ENCODE peak calls at places on chromosomes 16 and 17, in five cellular contexts. One of them, this sample, is unnamed.

GRCh38 chr16:75073551-75074414 is 42.8 kb downstream of the LDHD start:
- DNase-seq in K562: no peak
- DNase-seq in GM23338: no peak
- DNase-seq in H1: no peak
- DNase-seq in HCT116: no peak
- DNase-seq in this sample: no peak

GRCh38 chr17:34201767-34202166 is 53.3 kb upstream of the CCL2 start:
- DNase-seq in H1: no peak
- DNase-seq in K562: no peak
- DNase-seq in HCT116: no peak
- DNase-seq in GM23338: no peak
- DNase-seq in this sample: no peak

GRCh38 chr17:6492892-6493674 is 48.8 kb downstream of the PIMREG start:
- DNase-seq in K562: peak; percentile 22
- DNase-seq in HCT116: no peak
- DNase-seq in GM23338: peak; percentile 65
- DNase-seq in H1: no peak
- DNase-seq in this sample: no peak

GRCh38 chr17:8997994-8998628 is 23.2 kb upstream of the NTN1 start:
- DNase-seq in H1: no peak
- DNase-seq in HCT116: peak; percentile 51
- DNase-seq in K562: peak; percentile 69
- DNase-seq in GM23338: peak; percentile 83
- DNase-seq in this sample: peak; percentile 52

GRCh38 chr16:70658921-70659320 is 12.6 kb downstream of the IL34 start:
- DNase-seq in K562: no peak
- DNase-seq in H1: no peak
- DNase-seq in GM23338: no peak
- DNase-seq in HCT116: no peak
- DNase-seq in this sample: no peak

GRCh38 chr17:11326492-11326891 is 85.5 kb downstream of the SHISA6 start:
- DNase-seq in GM23338: no peak
- DNase-seq in HCT116: no peak
- DNase-seq in K562: no peak
- DNase-seq in H1: no peak
- DNase-seq in this sample: no peak

GRCh38 chr17:16947470-16947869 is 24.4 kb downstream of the TNFRSF13B start:
- DNase-seq in K562: no peak
- DNase-seq in GM23338: no peak
- DNase-seq in H1: no peak
- DNase-seq in HCT116: no peak
- DNase-seq in this sample: no peak

GRCh38 chr16:68311316-68311620 is 449 bp downstream of the PRMT7 start:
- DNase-seq in HCT116: no peak
- DNase-seq in GM23338: peak; percentile 60
- DNase-seq in H1: no peak
- DNase-seq in K562: no peak
- DNase-seq in this sample: no peak

GRCh38 chr16:56195151-56195550 is 3.9 kb downstream of the GNAO1 start:
- DNase-seq in GM23338: no peak
- DNase-seq in HCT116: no peak
- DNase-seq in K562: no peak
- DNase-seq in H1: no peak
- DNase-seq in this sample: no peak

GRCh38 chr16:79605999-79606398 is 5.5 kb upstream of the MAF start:
- DNase-seq in K562: no peak
- DNase-seq in GM23338: peak; percentile 27
- DNase-seq in H1: no peak
- DNase-seq in HCT116: no peak
- DNase-seq in this sample: no peak

GRCh38 chr17:80481284-80482057 is 5.1 kb upstream of the NPTX1 start:
- DNase-seq in GM23338: no peak
- DNase-seq in K562: peak; percentile 82
- DNase-seq in H1: no peak
- DNase-seq in HCT116: no peak
- DNase-seq in this sample: no peak

GRCh38 chr17:6456321-6456720 is 12.1 kb downstream of the PIMREG start:
- DNase-seq in H1: no peak
- DNase-seq in HCT116: no peak
- DNase-seq in K562: no peak
- DNase-seq in GM23338: no peak
- DNase-seq in this sample: no peak

GRCh38 chr16:46746821-46747776 is 1.0 kb downstream of the MYLK3 start:
- DNase-seq in H1: no peak
- DNase-seq in K562: no peak
- DNase-seq in HCT116: no peak
- DNase-seq in GM23338: peak; percentile 16
- DNase-seq in this sample: no peak

GRCh38 chr17:48751733-48752398 is 23.3 kb upstream of the HOXB13 start:
- DNase-seq in GM23338: no peak
- DNase-seq in HCT116: no peak
- DNase-seq in H1: no peak
- DNase-seq in K562: no peak
- DNase-seq in this sample: no peak
- TF ChIP-seq EZH2 in GM23338: peak; percentile 44
- TF ChIP-seq EZH2 in HCT116: no peak
- TF ChIP-seq EZH2 in H1: peak; percentile 58
- TF ChIP-seq EZH2 in K562: no peak
- TF ChIP-seq EZH2 in this sample: peak; percentile 22

GRCh38 chr16:77918792-77919707 is 103.3 kb upstream of the CLEC3A start:
- DNase-seq in K562: no peak
- DNase-seq in HCT116: no peak
- DNase-seq in GM23338: no peak
- DNase-seq in H1: no peak
- DNase-seq in this sample: peak; percentile 67

GRCh38 chr16:77919761-77920415 is 102.5 kb upstream of the CLEC3A start:
- DNase-seq in HCT116: no peak
- DNase-seq in H1: no peak
- DNase-seq in GM23338: no peak
- DNase-seq in K562: no peak
- DNase-seq in this sample: no peak

GRCh38 chr16:77920984-77921383 is 101.4 kb upstream of the CLEC3A start:
- DNase-seq in GM23338: no peak
- DNase-seq in H1: no peak
- DNase-seq in HCT116: no peak
- DNase-seq in K562: no peak
- DNase-seq in this sample: no peak

GRCh38 chr16:77922355-77922754 is 100.0 kb upstream of the CLEC3A start:
- DNase-seq in HCT116: no peak
- DNase-seq in GM23338: no peak
- DNase-seq in K562: no peak
- DNase-seq in H1: no peak
- DNase-seq in this sample: no peak
- TF ChIP-seq POLR2AphosphoS5 in HCT116: no peak
- TF ChIP-seq POLR2AphosphoS5 in GM23338: no peak
- TF ChIP-seq POLR2AphosphoS5 in K562: no peak
- TF ChIP-seq POLR2AphosphoS5 in H1: no peak
- TF ChIP-seq POLR2AphosphoS5 in this sample: no peak

GRCh38 chr17:77424585-77425344 is 284.0 kb downstream of the SEC14L1 start:
- DNase-seq in H1: no peak
- DNase-seq in HCT116: no peak
- DNase-seq in K562: peak; percentile 54
- DNase-seq in GM23338: no peak
- DNase-seq in this sample: peak; percentile 72
- TF ChIP-seq EZH2 in H1: no peak
- TF ChIP-seq EZH2 in HCT116: no peak
- TF ChIP-seq EZH2 in K562: no peak
- TF ChIP-seq EZH2 in GM23338: no peak
- TF ChIP-seq EZH2 in this sample: no peak

GRCh38 chr17:82017612-82018151 is 5.0 kb downstream of the CENPX start:
- DNase-seq in HCT116: no peak
- DNase-seq in H1: no peak
- DNase-seq in K562: no peak
- DNase-seq in GM23338: no peak
- DNase-seq in this sample: no peak
- TF ChIP-seq POLR2AphosphoS5 in HCT116: no peak
- TF ChIP-seq POLR2AphosphoS5 in H1: no peak
- TF ChIP-seq POLR2AphosphoS5 in K562: no peak
- TF ChIP-seq POLR2AphosphoS5 in GM23338: no peak
- TF ChIP-seq POLR2AphosphoS5 in this sample: no peak

GRCh38 chr17:48558731-48559608 is 14.1 kb upstream of the HOXB2 start:
- DNase-seq in K562: no peak
- DNase-seq in HCT116: no peak
- DNase-seq in H1: no peak
- DNase-seq in GM23338: no peak
- DNase-seq in this sample: no peak

GRCh38 chr17:48558057-48558456 is 13.1 kb upstream of the HOXB2 start:
- DNase-seq in GM23338: no peak
- DNase-seq in K562: no peak
- DNase-seq in HCT116: no peak
- DNase-seq in H1: no peak
- DNase-seq in this sample: no peak

GRCh38 chr17:48561894-48562810 is 16.0 kb downstream of the HOXB4 start:
- DNase-seq in HCT116: no peak
- DNase-seq in H1: no peak
- DNase-seq in K562: peak; percentile 59
- DNase-seq in GM23338: no peak
- DNase-seq in this sample: no peak

GRCh38 chr17:48560452-48560817 is 15.5 kb upstream of the HOXB2 start:
- DNase-seq in GM23338: no peak
- DNase-seq in HCT116: no peak
- DNase-seq in H1: no peak
- DNase-seq in K562: no peak
- DNase-seq in this sample: no peak

GRCh38 chr17:48559609-48560451 is 14.9 kb upstream of the HOXB2 start:
- DNase-seq in K562: no peak
- DNase-seq in H1: no peak
- DNase-seq in HCT116: no peak
- DNase-seq in GM23338: no peak
- DNase-seq in this sample: no peak
- TF ChIP-seq EZH2 in K562: no peak
- TF ChIP-seq EZH2 in H1: peak; percentile 83
- TF ChIP-seq EZH2 in HCT116: no peak
- TF ChIP-seq EZH2 in GM23338: peak; percentile 49
- TF ChIP-seq EZH2 in this sample: no peak

GRCh38 chr17:5077781-5078105 is 524 bp upstream of the ZFP3 start:
- DNase-seq in HCT116: no peak
- DNase-seq in H1: no peak
- DNase-seq in K562: no peak
- DNase-seq in GM23338: no peak
- DNase-seq in this sample: no peak

GRCh38 chr17:5080591-5080990 is 2.3 kb downstream of the ZFP3 start:
- DNase-seq in GM23338: no peak
- DNase-seq in K562: no peak
- DNase-seq in HCT116: no peak
- DNase-seq in H1: no peak
- DNase-seq in this sample: no peak

GRCh38 chr17:5078106-5079028 is at the start of gene ZFP3:
- DNase-seq in HCT116: no peak
- DNase-seq in K562: no peak
- DNase-seq in GM23338: peak; percentile 92
- DNase-seq in H1: peak; percentile 10
- DNase-seq in this sample: peak; percentile 68
- TF ChIP-seq POLR2AphosphoS5 in HCT116: no peak
- TF ChIP-seq POLR2AphosphoS5 in K562: no peak
- TF ChIP-seq POLR2AphosphoS5 in GM23338: peak; percentile 58
- TF ChIP-seq POLR2AphosphoS5 in H1: no peak
- TF ChIP-seq POLR2AphosphoS5 in this sample: peak; percentile 35

DNA sequence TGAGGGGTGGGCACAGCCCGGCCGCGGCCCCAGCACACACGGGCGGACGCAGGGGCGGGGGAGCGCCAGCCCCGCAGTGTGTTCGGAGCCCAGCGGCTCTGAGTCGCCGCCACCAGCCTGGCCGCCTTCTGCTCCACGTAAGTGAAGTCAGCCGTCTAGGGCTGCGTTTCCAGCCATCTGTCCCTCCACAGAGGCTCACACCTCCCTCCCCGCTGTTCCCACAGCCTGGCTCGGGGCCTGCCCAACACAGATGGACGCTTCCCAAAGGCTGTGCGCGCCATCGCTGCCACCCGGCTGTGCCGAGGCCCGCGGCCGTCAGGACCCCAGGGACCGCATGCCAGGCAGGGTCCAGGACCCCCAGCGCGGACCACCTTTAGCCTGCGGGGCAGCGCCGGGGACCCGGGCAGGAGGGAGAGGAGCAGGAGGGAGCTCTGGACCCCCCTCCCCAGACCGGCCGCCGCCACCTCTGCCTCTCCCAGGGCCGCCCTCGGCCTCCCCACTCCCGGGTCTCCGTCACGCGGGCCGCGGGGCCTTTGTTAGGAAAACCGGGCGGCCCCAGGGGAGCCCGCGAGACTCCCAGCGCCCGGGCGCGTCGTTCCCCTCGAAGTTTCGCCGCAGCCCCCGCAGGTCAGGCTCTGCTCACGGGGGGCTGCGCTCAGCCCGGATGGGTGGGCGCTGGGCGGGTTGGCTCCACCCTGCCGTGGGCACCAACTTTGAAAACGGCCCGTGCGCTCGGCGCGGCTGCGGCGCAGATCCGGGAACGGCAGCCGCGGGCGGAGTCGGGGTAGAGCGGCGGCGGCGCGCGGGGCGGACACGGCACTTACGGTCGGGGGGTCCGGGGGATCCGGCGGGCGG is 36.6 kb downstream of the CBFA2T3 start:
- DNase-seq in HCT116: no peak
- DNase-seq in GM23338: peak; percentile 61
- DNase-seq in K562: no peak
- DNase-seq in H1: no peak
- DNase-seq in this sample: no peak
- TF ChIP-seq EZH2 in HCT116: no peak
- TF ChIP-seq EZH2 in GM23338: peak; percentile 72
- TF ChIP-seq EZH2 in K562: no peak
- TF ChIP-seq EZH2 in H1: peak; percentile 86
- TF ChIP-seq EZH2 in this sample: peak; percentile 97

DNA sequence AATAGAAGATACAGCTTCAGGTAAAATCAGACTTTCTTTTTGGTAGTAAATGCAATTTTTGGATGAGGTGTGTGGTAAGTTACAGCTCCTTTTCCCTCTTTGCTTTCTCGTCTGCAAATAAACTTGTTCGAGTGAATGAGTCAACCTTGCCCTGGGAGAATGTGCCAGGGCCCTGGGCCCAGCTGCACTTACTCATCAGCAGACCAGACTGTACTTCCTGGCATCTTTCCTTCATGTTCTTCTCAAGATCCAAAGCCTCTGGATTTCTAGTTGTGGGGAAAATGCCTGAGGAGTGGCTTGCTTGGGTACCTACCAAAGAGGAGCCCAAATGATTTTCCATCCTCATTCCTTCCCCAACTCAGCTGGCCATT is 5.4 kb upstream of the G6PC1 start:
- DNase-seq in K562: no peak
- DNase-seq in HCT116: peak; percentile 8
- DNase-seq in GM23338: no peak
- DNase-seq in H1: no peak
- DNase-seq in this sample: peak; percentile 88
- TF ChIP-seq POLR2AphosphoS5 in K562: no peak
- TF ChIP-seq POLR2AphosphoS5 in HCT116: no peak
- TF ChIP-seq POLR2AphosphoS5 in GM23338: no peak
- TF ChIP-seq POLR2AphosphoS5 in H1: no peak
- TF ChIP-seq POLR2AphosphoS5 in this sample: peak; percentile 71

GRCh38 chr17:73960469-73960868 is 243.0 kb upstream of the RPL38 start:
- DNase-seq in K562: no peak
- DNase-seq in GM23338: no peak
- DNase-seq in H1: no peak
- DNase-seq in HCT116: no peak
- DNase-seq in this sample: no peak
- TF ChIP-seq EZH2 in K562: no peak
- TF ChIP-seq EZH2 in GM23338: no peak
- TF ChIP-seq EZH2 in H1: no peak
- TF ChIP-seq EZH2 in HCT116: no peak
- TF ChIP-seq EZH2 in this sample: no peak

This sample was measured in endothelial cell of umbilical vein.